ENCODE peak calls at places on chromosomes 11 and 22, in four cellular contexts. One of them, this sample, is unnamed.

GRCh38 chr22:24893341-24894070 is 53.0 kb downstream of the LHFPL7 start:
- DNase-seq in GM12878: no peak
- DNase-seq in HepG2: no peak
- DNase-seq in K562: no peak
- DNase-seq in this sample: no peak

GRCh38 chr11:65854161-65854592 is 3.8 kb downstream of the CFL1 start:
- DNase-seq in GM12878: no peak
- DNase-seq in HepG2: peak
- DNase-seq in K562: no peak
- DNase-seq in this sample: no peak

GRCh38 chr11:18191376-18191775 is 18.7 kb downstream of the MRGPRX4 start:
- DNase-seq in GM12878: no peak
- DNase-seq in HepG2: no peak
- DNase-seq in K562: no peak
- DNase-seq in this sample: no peak

GRCh38 chr11:123187670-123188507 is 7.2 kb downstream of the CLMP start:
- DNase-seq in K562: no peak
- DNase-seq in GM12878: no peak
- DNase-seq in HepG2: no peak
- DNase-seq in this sample: no peak

GRCh38 chr11:59475176-59475575 is 2.1 kb downstream of the OR4D10 start:
- DNase-seq in K562: no peak
- DNase-seq in HepG2: no peak
- DNase-seq in GM12878: no peak
- DNase-seq in this sample: no peak

GRCh38 chr11:76622481-76623094 is 48.0 kb downstream of the LRRC32 start:
- DNase-seq in K562: no peak
- DNase-seq in HepG2: no peak
- DNase-seq in GM12878: no peak
- DNase-seq in this sample: no peak

GRCh38 chr11:76974179-76974891 is 59.9 kb upstream of the B3GNT6 start:
- DNase-seq in HepG2: no peak
- DNase-seq in K562: no peak
- DNase-seq in GM12878: no peak
- DNase-seq in this sample: no peak

GRCh38 chr11:46640034-46640788 is 22.9 kb downstream of the ATG13 start:
- DNase-seq in GM12878: no peak
- DNase-seq in HepG2: no peak
- DNase-seq in K562: no peak
- DNase-seq in this sample: no peak

GRCh38 chr11:32385998-32386397 is 49.3 kb downstream of the WT1 start:
- DNase-seq in HepG2: peak
- DNase-seq in GM12878: no peak
- DNase-seq in K562: peak
- DNase-seq in this sample: peak

GRCh38 chr22:42997577-42997976 is 17.4 kb downstream of the PACSIN2 start:
- DNase-seq in GM12878: no peak
- DNase-seq in HepG2: no peak
- DNase-seq in K562: no peak
- DNase-seq in this sample: no peak

GRCh38 chr11:16011396-16011795 is 344.9 kb downstream of the SOX6 start:
- DNase-seq in HepG2: no peak
- DNase-seq in K562: no peak
- DNase-seq in GM12878: no peak
- DNase-seq in this sample: no peak

GRCh38 chr11:131136476-131136875 is 220.2 kb upstream of the SNX19 start:
- DNase-seq in GM12878: no peak
- DNase-seq in K562: no peak
- DNase-seq in HepG2: no peak
- DNase-seq in this sample: no peak

GRCh38 chr11:130037058-130037457 is 32.6 kb upstream of the APLP2 start:
- DNase-seq in HepG2: peak
- DNase-seq in K562: peak
- DNase-seq in GM12878: no peak
- DNase-seq in this sample: no peak

GRCh38 chr11:70184396-70184795 is 18.7 kb upstream of the FADD start:
- DNase-seq in K562: no peak
- DNase-seq in HepG2: no peak
- DNase-seq in GM12878: no peak
- DNase-seq in this sample: no peak

GRCh38 chr22:45960477-45961386 is 16.2 kb downstream of the WNT7B start:
- DNase-seq in HepG2: no peak
- DNase-seq in K562: no peak
- DNase-seq in GM12878: no peak
- DNase-seq in this sample: no peak

GRCh38 chr11:70521475-70522260 is 123.3 kb downstream of the CTTN start:
- DNase-seq in HepG2: no peak
- DNase-seq in GM12878: no peak
- DNase-seq in K562: no peak
- DNase-seq in this sample: no peak

GRCh38 chr22:22576244-22576988 is 17.4 kb upstream of the PRAME start:
- DNase-seq in GM12878: no peak
- DNase-seq in K562: peak
- DNase-seq in HepG2: peak
- DNase-seq in this sample: peak

GRCh38 chr22:35310556-35311550 is 11.2 kb downstream of the TOM1 start:
- DNase-seq in HepG2: peak
- DNase-seq in GM12878: no peak
- DNase-seq in K562: no peak
- DNase-seq in this sample: no peak

GRCh38 chr11:57417056-57417455 is 9.9 kb downstream of the SLC43A3 start:
- DNase-seq in K562: no peak
- DNase-seq in HepG2: no peak
- DNase-seq in GM12878: no peak
- DNase-seq in this sample: no peak

GRCh38 chr22:38835888-38836301 is 7.9 kb downstream of the NPTXR start:
- DNase-seq in K562: no peak
- DNase-seq in HepG2: no peak
- DNase-seq in GM12878: no peak
- DNase-seq in this sample: no peak

GRCh38 chr11:109968781-109969180 is 124.4 kb upstream of the ZC3H12C start:
- DNase-seq in GM12878: no peak
- DNase-seq in K562: no peak
- DNase-seq in HepG2: no peak
- DNase-seq in this sample: no peak

GRCh38 chr22:31160328-31160978 is 471 bp downstream of the RNF185 start:
- DNase-seq in GM12878: no peak
- DNase-seq in K562: peak
- DNase-seq in HepG2: no peak
- DNase-seq in this sample: no peak

GRCh38 chr11:125123947-125124633 is 12.7 kb upstream of the TMEM218 start:
- DNase-seq in HepG2: peak
- DNase-seq in GM12878: no peak
- DNase-seq in K562: peak
- DNase-seq in this sample: peak

GRCh38 chr11:27075655-27076054 is 35.0 kb downstream of the BBOX1 start:
- DNase-seq in K562: no peak
- DNase-seq in GM12878: no peak
- DNase-seq in HepG2: no peak
- DNase-seq in this sample: no peak

GRCh38 chr11:75384438-75385080 is 14.8 kb upstream of the RPS3 start:
- DNase-seq in GM12878: no peak
- DNase-seq in HepG2: peak
- DNase-seq in K562: peak
- DNase-seq in this sample: peak

GRCh38 chr22:41562461-41562860 is 1.7 kb downstream of the CSDC2 start:
- DNase-seq in GM12878: no peak
- DNase-seq in K562: no peak
- DNase-seq in HepG2: no peak
- DNase-seq in this sample: no peak

GRCh38 chr22:24441406-24442351 is 14.3 kb downstream of the ADORA2A start:
- DNase-seq in HepG2: no peak
- DNase-seq in GM12878: no peak
- DNase-seq in K562: no peak
- DNase-seq in this sample: no peak

GRCh38 chr22:17281026-17281809 is 62.0 kb upstream of the ADA2 start:
- DNase-seq in HepG2: no peak
- DNase-seq in K562: no peak
- DNase-seq in GM12878: no peak
- DNase-seq in this sample: no peak

GRCh38 chr22:22721681-22722309 is 77.4 kb downstream of the GGTLC2 start:
- DNase-seq in GM12878: peak
- DNase-seq in HepG2: no peak
- DNase-seq in K562: peak
- DNase-seq in this sample: no peak

GRCh38 chr22:49882519-49883293 is 29.1 kb downstream of the ZBED4 start:
- DNase-seq in HepG2: no peak
- DNase-seq in GM12878: no peak
- DNase-seq in K562: no peak
- DNase-seq in this sample: no peak
- TF ChIP-seq MYC in HepG2: no peak
- TF ChIP-seq MYC in GM12878: no peak
- TF ChIP-seq MYC in K562: no peak
- TF ChIP-seq MYC in this sample: no peak

GRCh38 chr22:44400763-44401060 is 88.0 kb upstream of the SHISAL1 start:
- DNase-seq in K562: no peak
- DNase-seq in GM12878: no peak
- DNase-seq in HepG2: no peak
- DNase-seq in this sample: no peak

GRCh38 chr22:44396727-44397722 is 84.3 kb upstream of the SHISAL1 start:
- DNase-seq in HepG2: no peak
- DNase-seq in K562: no peak
- DNase-seq in GM12878: no peak
- DNase-seq in this sample: no peak

GRCh38 chr22:44399906-44400762 is 87.4 kb upstream of the SHISAL1 start:
- DNase-seq in GM12878: no peak
- DNase-seq in K562: no peak
- DNase-seq in HepG2: no peak
- DNase-seq in this sample: no peak

GRCh38 chr22:44398791-44399190 is 86.0 kb upstream of the SHISAL1 start:
- DNase-seq in K562: no peak
- DNase-seq in GM12878: no peak
- DNase-seq in HepG2: no peak
- DNase-seq in this sample: no peak

GRCh38 chr22:44399196-44399837 is 86.6 kb upstream of the SHISAL1 start:
- DNase-seq in K562: no peak
- DNase-seq in HepG2: no peak
- DNase-seq in GM12878: no peak
- DNase-seq in this sample: no peak
- TF ChIP-seq KDM1A in K562: no peak
- TF ChIP-seq KDM1A in HepG2: no peak
- TF ChIP-seq KDM1A in GM12878: no peak
- TF ChIP-seq KDM1A in this sample: no peak

GRCh38 chr22:37328017-37328416 is 45.7 kb downstream of the CYTH4 start:
- DNase-seq in GM12878: no peak
- DNase-seq in HepG2: no peak
- DNase-seq in K562: no peak
- DNase-seq in this sample: peak
- TF ChIP-seq ESRRA in GM12878: no peak
- TF ChIP-seq ESRRA in HepG2: no peak
- TF ChIP-seq ESRRA in K562: no peak
- TF ChIP-seq ESRRA in this sample: no peak

GRCh38 chr11:3090096-3090901 is 33.1 kb upstream of the CARS1 start:
- DNase-seq in K562: no peak
- DNase-seq in GM12878: no peak
- DNase-seq in HepG2: no peak
- DNase-seq in this sample: no peak
- TF ChIP-seq MYC in K562: no peak
- TF ChIP-seq MYC in GM12878: no peak
- TF ChIP-seq MYC in HepG2: no peak
- TF ChIP-seq MYC in this sample: no peak

GRCh38 chr11:119483881-119484371 is 61.0 kb upstream of the THY1 start:
- DNase-seq in K562: no peak
- DNase-seq in GM12878: no peak
- DNase-seq in HepG2: no peak
- DNase-seq in this sample: no peak

GRCh38 chr11:119486016-119486415 is 63.0 kb upstream of the THY1 start:
- DNase-seq in K562: no peak
- DNase-seq in HepG2: no peak
- DNase-seq in GM12878: no peak
- DNase-seq in this sample: no peak

GRCh38 chr11:119483341-119483880 is 60.4 kb upstream of the THY1 start:
- DNase-seq in HepG2: no peak
- DNase-seq in K562: no peak
- DNase-seq in GM12878: no peak
- DNase-seq in this sample: no peak

GRCh38 chr11:119486691-119487259 is 63.8 kb upstream of the THY1 start:
- DNase-seq in HepG2: no peak
- DNase-seq in GM12878: no peak
- DNase-seq in K562: no peak
- DNase-seq in this sample: no peak

GRCh38 chr11:119484741-119485605 is 62.0 kb upstream of the THY1 start:
- DNase-seq in GM12878: no peak
- DNase-seq in HepG2: no peak
- DNase-seq in K562: no peak
- DNase-seq in this sample: no peak
- TF ChIP-seq KDM1A in GM12878: no peak
- TF ChIP-seq KDM1A in HepG2: no peak
- TF ChIP-seq KDM1A in K562: no peak
- TF ChIP-seq KDM1A in this sample: no peak

DNA sequence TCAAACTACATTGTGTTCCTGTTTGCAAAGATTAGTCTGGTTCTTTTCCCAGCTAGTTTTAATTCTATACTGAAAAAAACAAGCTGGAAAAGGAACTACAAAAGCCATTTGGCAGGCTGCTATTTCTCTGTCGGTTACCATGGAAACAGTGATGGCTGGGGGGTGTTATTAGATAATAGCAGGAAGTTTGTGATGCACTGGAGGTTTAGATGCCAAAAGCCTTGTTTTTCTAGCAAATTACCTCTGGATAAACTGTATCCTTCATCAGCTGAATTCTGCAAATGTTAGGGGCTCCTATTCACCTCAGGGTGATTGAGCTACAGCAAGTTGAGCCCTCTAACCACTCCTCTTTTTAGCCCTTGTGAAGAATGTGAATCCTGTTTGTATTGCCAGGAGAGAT is 25.2 kb downstream of the ALKBH3 start:
- DNase-seq in K562: no peak
- DNase-seq in HepG2: no peak
- DNase-seq in GM12878: no peak
- DNase-seq in this sample: no peak
- TF ChIP-seq ESRRA in K562: no peak
- TF ChIP-seq ESRRA in HepG2: no peak
- TF ChIP-seq ESRRA in GM12878: no peak
- TF ChIP-seq ESRRA in this sample: no peak

This sample was measured in A549.